ENCODE peak calls at places on chromosomes 11 and 22, in ten cellular contexts. S, H, V, D, K, Q, T, O, P and N are unnamed samples.
A peak's percentile ranks its signal among the peaks of the same experiment; 100 is the strongest.

GRCh38 chr11:3139481-3140290 is 25.4 kb downstream of the OSBPL5 start:
- DNase-seq in S (peak; percentile 33), H (peak; percentile 12), V (no peak), D (no peak), K (no peak), Q (no peak), T (no peak), O (no peak), P (peak; percentile 72), N (no peak)

GRCh38 chr11:61972112-61972795 is 4.8 kb upstream of the FTH1 start:
- DNase-seq in S (no peak), H (no peak), V (no peak), D (no peak), K (no peak), Q (no peak), T (no peak), O (no peak), P (no peak), N (peak; percentile 65)

GRCh38 chr22:39457546-39458442 is 982 bp downstream of the MGAT3 start:
- DNase-seq in S (no peak), H (no peak), V (no peak), D (no peak), K (no peak), Q (no peak), T (no peak), O (no peak), P (peak; percentile 77), N (no peak)

GRCh38 chr11:19426719-19427066 is 185.9 kb upstream of the E2F8 start:
- DNase-seq in S (no peak), H (no peak), V (no peak), D (no peak), K (no peak), Q (no peak), T (no peak), O (no peak), P (no peak), N (no peak)

GRCh38 chr11:78651136-78651775 is 76.6 kb upstream of the NARS2 start:
- DNase-seq in S (no peak), H (no peak), V (no peak), D (no peak), K (no peak), Q (no peak), T (no peak), O (no peak), P (no peak), N (peak; percentile 31)

GRCh38 chr11:81098471-81098870 is 1635.2 kb downstream of the FAM181B start:
- DNase-seq in S (no peak), H (no peak), V (no peak), D (no peak), K (no peak), Q (no peak), T (no peak), O (no peak), P (no peak), N (no peak)

GRCh38 chr22:37696657-37697539 is at the start of gene TRIOBP:
- DNase-seq in S (peak; percentile 96), H (peak; percentile 97), V (peak; percentile 100), D (peak; percentile 91), K (peak; percentile 90), Q (peak; percentile 87), T (peak; percentile 97), O (peak; percentile 72), P (peak; percentile 95), N (peak; percentile 89)

GRCh38 chr22:42174062-42174461 is 43.5 kb upstream of the CYP2D6 start:
- DNase-seq in S (no peak), H (no peak), V (no peak), D (no peak), K (no peak), Q (no peak), T (no peak), O (no peak), P (no peak), N (no peak)

GRCh38 chr11:132140056-132140455 is 769.6 kb downstream of the NTM start:
- DNase-seq in S (no peak), H (no peak), V (no peak), D (no peak), K (no peak), Q (no peak), T (no peak), O (no peak), P (no peak), N (no peak)

GRCh38 chr22:17159504-17159951 is 451 bp upstream of the HDHD5 start:
- DNase-seq in S (peak; percentile 78), H (peak; percentile 47), V (peak; percentile 34), D (no peak), K (peak; percentile 52), Q (peak; percentile 62), T (peak; percentile 58), O (no peak), P (no peak), N (no peak)

GRCh38 chr22:18060646-18061620 is 16.9 kb upstream of the PEX26 start:
- DNase-seq in S (no peak), H (no peak), V (no peak), D (no peak), K (no peak), Q (peak; percentile 88), T (peak; percentile 23), O (no peak), P (peak; percentile 68), N (no peak)

GRCh38 chr11:72970557-72971118 is 156.4 kb downstream of the ATG16L2 start:
- DNase-seq in S (no peak), H (no peak), V (no peak), D (no peak), K (no peak), Q (no peak), T (no peak), O (no peak), P (no peak), N (no peak)

GRCh38 chr11:6099577-6099976 is 7.9 kb upstream of the OR56B4 start:
- DNase-seq in S (no peak), H (no peak), V (no peak), D (no peak), K (no peak), Q (no peak), T (no peak), O (no peak), P (no peak), N (no peak)

GRCh38 chr11:2892215-2893020 is 6.8 kb upstream of the CDKN1C start:
- DNase-seq in S (peak; percentile 83), H (peak; percentile 70), V (peak; percentile 67), D (peak; percentile 60), K (peak; percentile 84), Q (peak; percentile 49), T (peak; percentile 21), O (peak; percentile 20), P (peak; percentile 90), N (no peak)

GRCh38 chr11:78801161-78801884 is 226.7 kb upstream of the NARS2 start:
- DNase-seq in S (no peak), H (peak; percentile 46), V (peak; percentile 52), D (peak; percentile 40), K (peak; percentile 39), Q (peak; percentile 89), T (peak; percentile 65), O (no peak), P (no peak), N (peak; percentile 83)

GRCh38 chr11:72634472-72635095 is 39.6 kb downstream of the PDE2A start:
- DNase-seq in S (no peak), H (peak; percentile 52), V (no peak), D (no peak), K (peak; percentile 48), Q (no peak), T (peak; percentile 17), O (no peak), P (peak; percentile 84), N (no peak)

GRCh38 chr11:6610591-6610990 is 1.4 kb downstream of the TAF10 start:
- DNase-seq in S (peak; percentile 56), H (no peak), V (no peak), D (no peak), K (no peak), Q (no peak), T (no peak), O (no peak), P (peak; percentile 80), N (no peak)

GRCh38 chr11:116166788-116167465 is 605.9 kb downstream of the BUD13 start:
- DNase-seq in S (no peak), H (no peak), V (no peak), D (no peak), K (no peak), Q (no peak), T (no peak), O (no peak), P (no peak), N (peak; percentile 18)

GRCh38 chr22:45526768-45527360 is 24.2 kb downstream of the FBLN1 start:
- DNase-seq in S (no peak), H (no peak), V (no peak), D (no peak), K (no peak), Q (no peak), T (no peak), O (no peak), P (no peak), N (no peak)
- H3K4me1 ChIP-seq in S (no peaks in the 10 kb centered on the region), H (no peaks in the 10 kb centered on the region), V (no peaks in the 10 kb centered on the region), D (no peaks in the 10 kb centered on the region), K (no peaks in the 10 kb centered on the region), Q (peaks cover 7% of the 10 kb centered on the region), T (no peaks in the 10 kb centered on the region), O (no peaks in the 10 kb centered on the region), P (no peaks in the 10 kb centered on the region), N (peaks cover 5% of the 10 kb centered on the region)

DNA sequence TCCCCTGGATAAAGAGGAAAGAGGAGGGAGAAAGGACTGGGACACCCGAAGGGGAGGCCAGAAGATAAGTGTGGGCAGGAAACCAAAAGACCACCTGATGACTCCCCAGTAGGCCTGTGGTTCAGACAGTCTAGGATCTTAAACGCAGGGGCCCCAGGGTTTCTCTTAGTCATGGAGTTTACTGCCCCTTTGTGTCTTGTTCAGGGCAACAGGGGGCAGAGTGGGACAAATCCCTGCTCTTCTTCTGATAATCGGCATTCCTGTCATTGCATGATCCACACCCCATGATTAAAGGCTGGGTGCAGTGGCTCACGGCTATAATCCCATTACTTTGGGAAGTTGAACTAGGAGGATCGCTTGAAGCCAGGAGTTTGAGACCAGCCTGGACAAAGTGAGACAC is 4.7 kb upstream of the TMPRSS13 start:
- DNase-seq in S (no peak), H (no peak), V (no peak), D (no peak), K (no peak), Q (no peak), T (no peak), O (no peak), P (peak; percentile 23), N (peak; percentile 37)
- H3K4me1 ChIP-seq in S (peaks cover 4% of the 10 kb centered on the region), H (peaks cover 2% of the 10 kb centered on the region), V (no peaks in the 10 kb centered on the region), D (no peaks in the 10 kb centered on the region), K (no peaks in the 10 kb centered on the region), Q (no peaks in the 10 kb centered on the region), T (peaks cover 9% of the 10 kb centered on the region), O (no peaks in the 10 kb centered on the region), P (peaks cover 35% of the 10 kb centered on the region), N (no peaks in the 10 kb centered on the region)

DNA sequence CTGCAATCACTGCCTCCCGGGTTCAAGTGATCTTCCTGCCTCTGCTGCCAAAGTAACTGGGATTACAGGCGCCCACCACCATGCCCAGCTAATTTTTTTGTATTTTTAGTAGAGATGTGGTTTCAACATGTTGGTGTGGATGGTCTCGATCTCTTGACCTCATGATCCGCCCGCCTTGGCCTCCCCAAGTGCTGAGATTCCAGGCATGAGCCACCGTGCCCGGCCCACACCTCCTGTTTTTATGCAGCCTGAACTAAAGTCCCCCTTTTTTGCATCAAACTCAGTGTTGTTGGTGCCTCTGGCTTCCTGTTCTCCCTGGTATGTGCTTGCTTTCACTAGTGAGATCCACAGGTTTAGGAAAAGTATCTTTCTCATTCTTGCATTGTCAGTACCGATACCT is 4.2 kb downstream of the TBC1D22A start:
- DNase-seq in S (peak; percentile 22), H (no peak), V (no peak), D (no peak), K (no peak), Q (no peak), T (peak; percentile 1), O (no peak), P (peak; percentile 17), N (no peak)
- H3K4me1 ChIP-seq in S (peaks cover 18% of the 10 kb centered on the region), H (peaks cover 12% of the 10 kb centered on the region), V (peaks cover 5% of the 10 kb centered on the region), D (no peaks in the 10 kb centered on the region), K (peaks cover 58% of the 10 kb centered on the region), Q (no peaks in the 10 kb centered on the region), T (peaks cover 24% of the 10 kb centered on the region), O (no peaks in the 10 kb centered on the region), P (peaks cover 93% of the 10 kb centered on the region), N (peaks cover 28% of the 10 kb centered on the region)

GRCh38 chr22:49958961-49959781 is 1.4 kb upstream of the PIM3 start:
- DNase-seq in S (peak; percentile 71), H (peak; percentile 35), V (peak; percentile 27), D (no peak), K (no peak), Q (no peak), T (peak; percentile 36), O (no peak), P (peak; percentile 82), N (no peak)
- H3K4me1 ChIP-seq in S (peaks cover 27% of the 10 kb centered on the region), H (peaks cover 11% of the 10 kb centered on the region), V (peaks cover 15% of the 10 kb centered on the region), D (no peaks in the 10 kb centered on the region), K (peaks cover 52% of the 10 kb centered on the region), Q (no peaks in the 10 kb centered on the region), T (peaks cover 57% of the 10 kb centered on the region), O (no peaks in the 10 kb centered on the region), P (peaks cover 63% of the 10 kb centered on the region), N (peaks cover 20% of the 10 kb centered on the region)